ENCODE peak calls at places on chromosomes 12 and 14, in nine cellular contexts. W is thoracic aorta; O is HepG2; P is psoas muscle; D is stomach; X is GM12878; E is lower lobe of right lung; K is heart left ventricle; J is CD8-positive, alpha-beta T cell. I is an unnamed sample.
A peak's percentile ranks its signal among the peaks of the same experiment; 100 is the strongest.

GRCh38 chr12:53325539-53326061 is 4.2 kb upstream of the AAAS start:
- DNase-seq in W (no peak), O (peak; percentile 35), P (peak; percentile 53), D (peak; percentile 32), X (no peak), E (peak; percentile 65), K (peak; percentile 39), J (no peak), I (peak; percentile 20)

GRCh38 chr12:66176105-66176504 is 6.3 kb upstream of the TMBIM4 start:
- DNase-seq in W (no peak), O (no peak), P (no peak), D (no peak), X (no peak), E (no peak), K (no peak), J (no peak), I (no peak)

GRCh38 chr14:33280646-33281045 is 342.0 kb downstream of the NPAS3 start:
- DNase-seq in W (no peak), O (no peak), P (no peak), D (no peak), X (no peak), E (no peak), K (no peak), J (no peak), I (peak; percentile 45)

GRCh38 chr12:11242656-11243055 is 26.9 kb downstream of the PRB3 start:
- DNase-seq in W (no peak), O (no peak), P (no peak), D (no peak), X (no peak), E (no peak), K (no peak), J (no peak), I (no peak)

GRCh38 chr14:74804219-74804825 is 41.2 kb downstream of the YLPM1 start:
- DNase-seq in W (no peak), O (peak; percentile 26), P (no peak), D (no peak), X (no peak), E (no peak), K (no peak), J (peak; percentile 43), I (peak; percentile 44)

GRCh38 chr14:20486700-20487401 is 17.6 kb downstream of the PNP start:
- DNase-seq in W (no peak), O (no peak), P (no peak), D (no peak), X (no peak), E (no peak), K (no peak), J (no peak), I (no peak)

GRCh38 chr12:5655120-5655519 is 223.2 kb downstream of the NTF3 start:
- DNase-seq in W (no peak), O (no peak), P (no peak), D (no peak), X (no peak), E (no peak), K (no peak), J (no peak), I (no peak)

GRCh38 chr14:101289230-101289690 is 272.0 kb upstream of the DIO3 start:
- DNase-seq in W (no peak), O (peak; percentile 99), P (no peak), D (no peak), X (no peak), E (no peak), K (no peak), J (no peak), I (no peak)

GRCh38 chr12:67426067-67426466 is 156.9 kb downstream of the CAND1 start:
- DNase-seq in W (no peak), O (no peak), P (no peak), D (no peak), X (no peak), E (no peak), K (no peak), J (no peak), I (no peak)

GRCh38 chr12:1594295-1595025 is at the start of gene FBXL14:
- DNase-seq in W (peak; percentile 62), O (peak; percentile 74), P (peak; percentile 92), D (peak; percentile 90), X (no peak), E (peak; percentile 93), K (peak; percentile 94), J (peak; percentile 92), I (peak; percentile 67)

GRCh38 chr14:79602023-79602422 is 609.3 kb downstream of the DIO2 start:
- DNase-seq in W (no peak), O (no peak), P (no peak), D (no peak), X (no peak), E (no peak), K (no peak), J (no peak), I (no peak)

GRCh38 chr12:11543513-11544168 is 105.8 kb upstream of the ETV6 start:
- DNase-seq in W (no peak), O (no peak), P (no peak), D (no peak), X (no peak), E (no peak), K (no peak), J (no peak), I (no peak)

GRCh38 chr12:52086366-52086765 is 6.9 kb downstream of the SMIM41 start:
- DNase-seq in W (no peak), O (no peak), P (no peak), D (no peak), X (no peak), E (no peak), K (no peak), J (no peak), I (no peak)
- H3K27ac ChIP-seq in W (no peak overlapping the region), O (no peak overlapping the region), P (peak overlapping the region; percentile 72), D (no peak overlapping the region), X (no peak overlapping the region), E (no peak overlapping the region), K (no peak overlapping the region), J (no peak overlapping the region), I (no peak overlapping the region)

DNA sequence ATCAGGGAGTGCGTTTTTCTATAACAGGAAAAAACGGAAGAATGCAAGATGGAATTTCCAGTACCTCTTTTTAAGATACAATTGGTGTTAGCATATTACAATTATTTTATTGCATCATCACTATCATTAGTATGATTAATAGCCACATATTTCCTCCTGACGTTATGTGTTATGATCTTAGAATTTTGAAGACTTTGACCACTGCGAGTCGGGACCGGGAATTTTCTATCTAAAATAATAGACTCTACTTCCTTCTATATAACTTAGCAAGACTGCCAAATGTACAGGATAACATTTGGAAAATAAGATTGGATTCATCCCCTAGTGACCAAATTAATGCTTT is 717 bp upstream of the SAV1 start:
- DNase-seq in W (no peak), O (no peak), P (no peak), D (no peak), X (no peak), E (no peak), K (no peak), J (no peak), I (no peak)
- H3K27ac ChIP-seq in W (peak overlapping the region; percentile 94), O (no peak overlapping the region), P (peak overlapping the region; percentile 97), D (no peak overlapping the region), X (no peak overlapping the region), E (peak overlapping the region; percentile 93), K (peak overlapping the region; percentile 94), J (no peak overlapping the region), I (peak overlapping the region; percentile 95)

GRCh38 chr12:110744176-110744575 is 1.5 kb upstream of the PPP1CC start:
- DNase-seq in W (no peak), O (peak; percentile 69), P (no peak), D (no peak), X (no peak), E (no peak), K (no peak), J (no peak), I (peak; percentile 71)

GRCh38 chr12:110746550-110746949 is 3.9 kb upstream of the PPP1CC start:
- DNase-seq in W (no peak), O (no peak), P (no peak), D (no peak), X (no peak), E (no peak), K (no peak), J (no peak), I (no peak)

GRCh38 chr12:110743571-110744093 is 941 bp upstream of the PPP1CC start:
- DNase-seq in W (no peak), O (no peak), P (peak; percentile 33), D (no peak), X (no peak), E (peak; percentile 72), K (peak; percentile 37), J (no peak), I (no peak)

GRCh38 chr12:110745632-110746284 is 3.1 kb upstream of the PPP1CC start:
- DNase-seq in W (no peak), O (no peak), P (no peak), D (no peak), X (no peak), E (no peak), K (no peak), J (no peak), I (no peak)

GRCh38 chr12:110744697-110745264 is 2.1 kb upstream of the PPP1CC start:
- DNase-seq in W (no peak), O (peak; percentile 55), P (no peak), D (peak; percentile 64), X (no peak), E (no peak), K (no peak), J (no peak), I (peak; percentile 80)
- H3K27ac ChIP-seq in W (peak overlapping the region; percentile 9), O (no peak overlapping the region), P (no peak overlapping the region), D (no peak overlapping the region), X (no peak overlapping the region), E (no peak overlapping the region), K (peak overlapping the region; percentile 95), J (no peak overlapping the region), I (peak overlapping the region; percentile 83)

GRCh38 chr12:64085154-64085553 is 136.9 kb downstream of the KICS2 start:
- DNase-seq in W (no peak), O (no peak), P (no peak), D (no peak), X (no peak), E (no peak), K (no peak), J (no peak), I (no peak)

GRCh38 chr12:64081020-64081419 is 141.1 kb downstream of the KICS2 start:
- DNase-seq in W (no peak), O (no peak), P (no peak), D (no peak), X (no peak), E (no peak), K (no peak), J (no peak), I (no peak)

GRCh38 chr12:64080319-64081008 is 141.6 kb downstream of the KICS2 start:
- DNase-seq in W (no peak), O (no peak), P (no peak), D (peak; percentile 36), X (no peak), E (no peak), K (no peak), J (no peak), I (peak; percentile 54)

GRCh38 chr12:64083285-64084210 is 138.5 kb downstream of the KICS2 start:
- DNase-seq in W (no peak), O (no peak), P (peak; percentile 74), D (peak; percentile 87), X (no peak), E (peak; percentile 54), K (peak; percentile 84), J (no peak), I (no peak)

DNA sequence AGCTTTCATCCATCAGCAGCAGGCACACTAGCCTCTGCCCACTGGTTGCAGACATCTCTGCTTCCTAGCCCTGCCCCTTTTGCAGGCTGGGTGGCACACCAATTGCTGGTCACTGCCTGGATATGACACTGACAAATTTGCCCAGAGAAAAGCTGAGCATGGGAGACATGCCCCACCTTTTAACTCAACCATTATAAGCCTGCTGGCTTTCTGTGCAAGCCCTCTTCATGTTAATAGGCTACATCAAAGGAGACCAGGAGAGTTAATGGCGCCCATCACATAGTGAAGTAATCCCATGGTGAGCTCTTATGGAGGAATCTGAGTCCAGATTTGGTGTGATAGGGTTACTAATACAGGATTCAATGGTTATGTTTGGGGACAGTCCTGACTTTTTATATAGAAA is 139.2 kb downstream of the KICS2 start:
- DNase-seq in W (no peak), O (no peak), P (no peak), D (no peak), X (no peak), E (no peak), K (no peak), J (no peak), I (no peak)
- H3K27ac ChIP-seq in W (no peak overlapping the region), O (no peak overlapping the region), P (peak overlapping the region; percentile 74), D (peak overlapping the region; percentile 65), X (no peak overlapping the region), E (peak overlapping the region; percentile 51), K (peak overlapping the region; percentile 79), J (no peak overlapping the region), I (peak overlapping the region; percentile 87)